ENCODE peak calls at places on chromosomes 5 and 9, in six cellular contexts. P is IMR-90, H is HCT116, L is A549, G is pancreas, F is fibroblast of mammary gland. O is an unnamed sample.

GRCh38 chr9:272251-273213 is 57.9 kb downstream of the DOCK8 start:
- DNase-seq in F (no peak), L (no peak), H (no peak), G (no peak), P (no peak), O (no peak)

GRCh38 chr9:111294691-111295451 is 35.2 kb downstream of the OR2K2 start:
- DNase-seq in L (no peak), F (no peak), G (no peak), P (no peak), H (no peak), O (no peak)

GRCh38 chr9:115189686-115190085 is 71.7 kb upstream of the TNC start:
- DNase-seq in P (peak; percentile 45), L (no peak), H (no peak), F (no peak), G (no peak), O (no peak)

GRCh38 chr5:67050635-67051034 is 146.0 kb downstream of the CD180 start:
- DNase-seq in H (no peak), G (no peak), P (no peak), F (no peak), L (no peak), O (no peak)

GRCh38 chr5:130323804-130324454 is 419.7 kb downstream of the CHSY3 start:
- DNase-seq in P (no peak), H (no peak), F (peak; percentile 34), G (no peak), L (no peak), O (peak; percentile 87)

GRCh38 chr9:111601237-111602018 is 2.0 kb upstream of the PTGR1 start:
- DNase-seq in L (peak; percentile 75), H (no peak), F (peak; percentile 67), G (no peak), P (peak; percentile 69), O (peak; percentile 83)

GRCh38 chr5:38888023-38888422 is 42.2 kb downstream of the OSMR start:
- DNase-seq in L (no peak), P (no peak), F (no peak), H (no peak), G (no peak), O (no peak)

GRCh38 chr9:137315581-137316011 is 13.5 kb upstream of the NRARP start:
- DNase-seq in G (no peak), F (no peak), P (no peak), L (no peak), H (no peak), O (no peak)

GRCh38 chr5:354581-355378 is 33.3 kb downstream of the AHRR start:
- DNase-seq in L (no peak), G (no peak), P (no peak), H (no peak), F (no peak), O (no peak)

GRCh38 chr9:100505564-100506159 is 32.7 kb downstream of the TMEFF1 start:
- DNase-seq in F (peak; percentile 45), L (peak; percentile 50), P (peak; percentile 30), G (peak; percentile 6), H (peak; percentile 61), O (peak; percentile 64)

GRCh38 chr5:72093824-72094223 is 13.5 kb upstream of the MAP1B start:
- DNase-seq in P (no peak), H (no peak), L (no peak), G (no peak), F (no peak), O (no peak)

GRCh38 chr5:55036477-55036876 is 12.4 kb downstream of the GZMK start:
- DNase-seq in F (no peak), H (no peak), L (no peak), G (no peak), P (peak; percentile 57), O (peak; percentile 49)

GRCh38 chr5:96963267-96963666 is 27.4 kb downstream of the LNPEP start:
- DNase-seq in G (peak; percentile 9), H (no peak), L (no peak), F (peak; percentile 93), P (peak; percentile 82), O (peak; percentile 80)

GRCh38 chr5:72171667-72172066 is 64.4 kb downstream of the MAP1B start:
- DNase-seq in L (no peak), P (no peak), H (no peak), G (no peak), F (peak; percentile 37), O (no peak)

GRCh38 chr5:122112733-122113558 is 16.4 kb upstream of the ZNF474 start:
- DNase-seq in H (no peak), P (no peak), L (no peak), G (no peak), F (no peak), O (no peak)

GRCh38 chr5:91937121-91937520 is 554.0 kb upstream of the ARRDC3 start:
- DNase-seq in P (no peak), H (no peak), L (no peak), F (peak; percentile 74), G (no peak), O (peak; percentile 27)

GRCh38 chr9:127264462-127265040 is at the start of gene GARNL3:
- DNase-seq in H (no peak), L (no peak), F (no peak), G (no peak), P (no peak), O (no peak)

GRCh38 chr5:138981606-138982005 is 106.5 kb upstream of the LRRTM2 start:
- DNase-seq in H (no peak), L (no peak), G (no peak), P (no peak), F (peak; percentile 35), O (peak; percentile 51)

GRCh38 chr5:158953929-158954534 is 145.7 kb downstream of the EBF1 start:
- DNase-seq in G (no peak), L (no peak), F (no peak), H (no peak), P (no peak), O (no peak)

GRCh38 chr5:67166460-67166871 is 30.1 kb downstream of the CD180 start:
- DNase-seq in H (peak; percentile 7), P (no peak), F (no peak), G (no peak), L (peak; percentile 10), O (no peak)

GRCh38 chr9:84301851-84302250 is 38.7 kb downstream of the SLC28A3 start:
- DNase-seq in F (peak; percentile 74), L (no peak), P (peak; percentile 52), H (no peak), G (no peak), O (peak; percentile 25)

GRCh38 chr9:22107202-22107601 is 98.1 kb upstream of the CDKN2B start:
- DNase-seq in P (peak; percentile 70), L (no peak), F (no peak), G (no peak), H (no peak), O (no peak)

GRCh38 chr9:112112941-112113399 is 62.1 kb downstream of the SUSD1 start:
- DNase-seq in G (peak; percentile 27), L (peak; percentile 51), P (no peak), H (peak; percentile 82), F (no peak), O (no peak)

GRCh38 chr9:79685576-79685975 is 113.8 kb downstream of the TLE4 start:
- DNase-seq in F (peak; percentile 75), P (peak; percentile 79), H (no peak), G (no peak), L (no peak), O (peak; percentile 35)

GRCh38 chr5:43042176-43042625 is 2.1 kb upstream of the ANXA2R start:
- DNase-seq in L (peak; percentile 35), F (peak; percentile 71), G (peak; percentile 67), H (peak; percentile 43), P (peak; percentile 69), O (peak; percentile 70)

GRCh38 chr5:32866138-32866537 is 155.0 kb downstream of the NPR3 start:
- DNase-seq in L (no peak), P (no peak), F (peak; percentile 19), H (no peak), G (no peak), O (peak; percentile 41)

GRCh38 chr5:134794136-134794535 is 35.6 kb downstream of the DDX46 start:
- DNase-seq in L (no peak), H (no peak), P (peak; percentile 16), F (no peak), G (no peak), O (peak; percentile 13)

GRCh38 chr9:76369583-76369982 is 24.6 kb downstream of the RFK start:
- DNase-seq in G (peak; percentile 80), H (no peak), P (peak; percentile 50), F (peak; percentile 18), L (no peak), O (peak; percentile 69)

GRCh38 chr9:126986506-126986951 is 71.9 kb downstream of the RALGPS1 start:
- DNase-seq in F (peak; percentile 74), H (peak; percentile 16), G (no peak), L (peak; percentile 9), P (no peak), O (no peak)

GRCh38 chr5:168529361-168530234 is 493 bp downstream of the FBLL1 start:
- DNase-seq in L (no peak), P (no peak), G (no peak), F (no peak), H (no peak), O (no peak)
- H3K4me3 ChIP-seq in L (peak overlapping the region; percentile 40), P (peak overlapping the region; percentile 41), G (peak overlapping the region; percentile 57), F (peak overlapping the region; percentile 2), H (no peak overlapping the region), O (peak overlapping the region; percentile 59)

GRCh38 chr5:155004138-155004744 is 9.3 kb upstream of the KIF4B start:
- DNase-seq in H (peak; percentile 31), G (no peak), P (no peak), L (no peak), F (no peak), O (peak; percentile 5)
- TF ChIP-seq CTCF in H (peak; percentile 75), G (no peak), P (peak; percentile 41), L (peak; percentile 59), F (peak; percentile 28), O (peak; percentile 35)

GRCh38 chr5:1666812-1667588 is 132.6 kb downstream of the MRPL36 start:
- DNase-seq in P (no peak), H (no peak), G (peak; percentile 25), L (peak; percentile 58), F (peak; percentile 21), O (no peak)

GRCh38 chr5:1665231-1665630 is 134.4 kb downstream of the MRPL36 start:
- DNase-seq in H (no peak), L (no peak), F (no peak), P (no peak), G (no peak), O (no peak)

GRCh38 chr5:1665803-1666202 is 133.8 kb downstream of the MRPL36 start:
- DNase-seq in P (no peak), H (no peak), L (no peak), F (no peak), G (no peak), O (no peak)

GRCh38 chr5:1667648-1668140 is 131.9 kb downstream of the MRPL36 start:
- DNase-seq in H (no peak), P (no peak), L (no peak), G (no peak), F (no peak), O (no peak)

DNA sequence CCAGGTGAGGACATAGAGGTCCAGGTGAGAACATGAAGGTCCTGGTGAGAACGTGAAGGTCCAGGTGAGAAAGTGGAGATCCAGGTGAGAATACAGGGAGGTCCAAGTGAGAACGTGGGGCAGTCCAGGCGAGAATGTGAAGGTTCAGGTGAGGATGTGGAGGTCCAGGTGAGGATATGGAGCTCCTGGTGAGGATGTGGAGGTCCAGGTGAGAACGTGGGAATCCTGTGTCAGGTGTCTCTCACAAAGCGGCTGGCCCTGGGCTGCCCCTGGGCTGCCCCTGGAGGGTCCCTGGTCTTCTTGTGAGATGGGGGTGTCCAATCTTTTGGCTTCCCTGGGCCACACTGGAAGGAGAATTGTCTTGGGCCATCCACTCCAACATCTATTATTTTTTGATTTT is 133.4 kb downstream of the MRPL36 start:
- DNase-seq in P (no peak), L (no peak), G (no peak), H (no peak), F (no peak), O (no peak)
- H3K4me3 ChIP-seq in P (no peak overlapping the region), L (no peak overlapping the region), G (no peak overlapping the region), H (no peak overlapping the region), F (no peak overlapping the region), O (no peak overlapping the region)

GRCh38 chr5:74394924-74395880 is 245.3 kb downstream of the ENC1 start:
- DNase-seq in G (no peak), H (no peak), L (no peak), F (no peak), P (no peak), O (no peak)
- TF ChIP-seq CTCF in G (no peak), H (peak; percentile 5), L (no peak), F (no peak), P (no peak), O (no peak)

O was measured in fibroblast of the aortic adventitia.